ENCODE peak calls at places on chromosomes 16 and 17, in seven cellular contexts. O is lung, L is tibial artery, U is A549, C is transverse colon, A is breast epithelium, D is Caco-2. Z is an unnamed sample. For H3K4me1, the result is how much of the 10 kb centered on the place peaks cover.

GRCh38 chr16:67883872-67884261 is 818 bp upstream of the NRN1L start:
- DNase-seq in O (peak), L (peak), U (peak), C (peak), A (peak), D (peak), Z (peak)

GRCh38 chr17:6569391-6570302 is 13.3 kb upstream of the PITPNM3 start:
- DNase-seq in O (no peak), L (no peak), U (no peak), C (no peak), A (no peak), D (no peak), Z (no peak)

GRCh38 chr16:68999114-68999513 is 106.3 kb upstream of the HAS3 start:
- DNase-seq in O (no peak), L (no peak), U (no peak), C (no peak), A (no peak), D (peak), Z (no peak)

GRCh38 chr17:55783684-55784245 is 32.9 kb downstream of the PCTP start:
- DNase-seq in O (peak), L (peak), U (no peak), C (peak), A (no peak), D (no peak), Z (no peak)

GRCh38 chr17:81399481-81400153 is 4.4 kb downstream of the BAHCC1 start:
- DNase-seq in O (no peak), L (no peak), U (no peak), C (no peak), A (no peak), D (peak), Z (no peak)

GRCh38 chr16:10031473-10031872 is 150.8 kb downstream of the GRIN2A start:
- DNase-seq in O (no peak), L (no peak), U (no peak), C (no peak), A (no peak), D (peak), Z (no peak)

GRCh38 chr16:88705746-88706287 is 391 bp downstream of the RNF166 start:
- DNase-seq in O (no peak), L (no peak), U (no peak), C (peak), A (no peak), D (peak), Z (no peak)

GRCh38 chr16:49574826-49575225 is 201.2 kb downstream of the C16orf78 start:
- DNase-seq in O (no peak), L (no peak), U (no peak), C (no peak), A (no peak), D (no peak), Z (no peak)

GRCh38 chr16:28304214-28304613 is 11.9 kb downstream of the SBK1 start:
- DNase-seq in O (no peak), L (no peak), U (no peak), C (no peak), A (no peak), D (peak), Z (peak)

GRCh38 chr17:43578699-43579569 is 32.8 kb upstream of the ETV4 start:
- DNase-seq in O (no peak), L (no peak), U (no peak), C (no peak), A (no peak), D (peak), Z (no peak)

GRCh38 chr17:68694791-68695485 is 93.8 kb upstream of the FAM20A start:
- DNase-seq in O (no peak), L (no peak), U (no peak), C (no peak), A (no peak), D (no peak), Z (no peak)

GRCh38 chr16:8795096-8795495 is 2.3 kb downstream of the TMEM186 start:
- DNase-seq in O (no peak), L (no peak), U (peak), C (no peak), A (no peak), D (no peak), Z (no peak)

GRCh38 chr17:11935734-11936406 is 61.4 kb downstream of the ZNF18 start:
- DNase-seq in O (peak), L (no peak), U (no peak), C (peak), A (no peak), D (peak), Z (peak)

GRCh38 chr17:47244697-47245096 is 8.9 kb upstream of the ITGB3 start:
- DNase-seq in O (no peak), L (no peak), U (no peak), C (no peak), A (no peak), D (no peak), Z (no peak)

GRCh38 chr17:7835818-7836595 is 2.0 kb downstream of the KDM6B start:
- DNase-seq in O (no peak), L (no peak), U (peak), C (peak), A (peak), D (no peak), Z (no peak)

GRCh38 chr16:80751167-80751566 is 53.2 kb downstream of the CDYL2 start:
- DNase-seq in O (peak), L (no peak), U (no peak), C (no peak), A (no peak), D (no peak), Z (no peak)

GRCh38 chr17:31629696-31630470 is 229.2 kb downstream of the COPRS start:
- DNase-seq in O (no peak), L (no peak), U (no peak), C (no peak), A (no peak), D (no peak), Z (no peak)

GRCh38 chr16:10939649-10940206 is 2.5 kb downstream of the DEXI start:
- DNase-seq in O (no peak), L (no peak), U (no peak), C (no peak), A (no peak), D (no peak), Z (no peak)

GRCh38 chr16:68235882-68236803 is at the start of gene ESRP2:
- DNase-seq in O (peak), L (no peak), U (no peak), C (peak), A (peak), D (peak), Z (peak)

GRCh38 chr17:78951967-78952551 is 26.9 kb upstream of the TIMP2 start:
- DNase-seq in O (no peak), L (no peak), U (no peak), C (no peak), A (no peak), D (no peak), Z (no peak)

GRCh38 chr17:79389896-79390295 is 221.0 kb downstream of the RBFOX3 start:
- DNase-seq in O (no peak), L (no peak), U (no peak), C (no peak), A (no peak), D (no peak), Z (no peak)

GRCh38 chr17:74873874-74874614 is 1.2 kb upstream of the FDXR start:
- DNase-seq in O (no peak), L (no peak), U (peak), C (no peak), A (no peak), D (no peak), Z (no peak)

GRCh38 chr17:6761817-6762216 is 6.0 kb downstream of the XAF1 start:
- DNase-seq in O (no peak), L (no peak), U (no peak), C (no peak), A (no peak), D (no peak), Z (no peak)

GRCh38 chr17:75096082-75096625 is 8.4 kb downstream of the SLC16A5 start:
- DNase-seq in O (peak), L (peak), U (peak), C (peak), A (peak), D (peak), Z (peak)

GRCh38 chr16:53434436-53435065 is at the start of gene RBL2:
- DNase-seq in O (peak), L (peak), U (peak), C (peak), A (peak), D (peak), Z (peak)

GRCh38 chr17:80116276-80116922 is 15.0 kb downstream of the GAA start:
- DNase-seq in O (no peak), L (no peak), U (no peak), C (no peak), A (no peak), D (no peak), Z (no peak)

GRCh38 chr17:56257075-56257474 is 103.8 kb downstream of the ANKFN1 start:
- DNase-seq in O (no peak), L (no peak), U (no peak), C (no peak), A (no peak), D (no peak), Z (no peak)

GRCh38 chr17:59361916-59362810 is 30.7 kb downstream of the YPEL2 start:
- DNase-seq in O (no peak), L (no peak), U (no peak), C (no peak), A (no peak), D (no peak), Z (peak)

GRCh38 chr16:59259074-59259963 is 525.2 kb upstream of the GOT2 start:
- DNase-seq in O (no peak), L (no peak), U (no peak), C (no peak), A (no peak), D (no peak), Z (no peak)

GRCh38 chr16:83742076-83742475 is 65.7 kb upstream of the HSBP1 start:
- DNase-seq in O (no peak), L (no peak), U (no peak), C (no peak), A (no peak), D (no peak), Z (no peak)

GRCh38 chr16:48965391-48965790 is 316.2 kb downstream of the CBLN1 start:
- DNase-seq in O (no peak), L (no peak), U (no peak), C (no peak), A (no peak), D (no peak), Z (no peak)

GRCh38 chr17:29581583-29582253 is 7.7 kb downstream of the GIT1 start:
- DNase-seq in O (no peak), L (no peak), U (no peak), C (no peak), A (no peak), D (no peak), Z (no peak)

GRCh38 chr17:41687828-41688640 is 651 bp upstream of the EIF1 start:
- DNase-seq in O (peak), L (peak), U (no peak), C (peak), A (peak), D (peak), Z (peak)

GRCh38 chr16:79372504-79373184 is 227.9 kb downstream of the MAF start:
- DNase-seq in O (peak), L (no peak), U (peak), C (no peak), A (no peak), D (no peak), Z (no peak)

GRCh38 chr16:50585331-50585776 is 37.2 kb downstream of the NKD1 start:
- DNase-seq in O (peak), L (peak), U (no peak), C (peak), A (peak), D (peak), Z (peak)

GRCh38 chr17:38877130-38877851 is 7.4 kb downstream of the LASP1 start:
- DNase-seq in O (no peak), L (no peak), U (no peak), C (peak), A (no peak), D (no peak), Z (no peak)

GRCh38 chr17:38875477-38876080 is 5.7 kb downstream of the LASP1 start:
- DNase-seq in O (no peak), L (no peak), U (no peak), C (no peak), A (no peak), D (no peak), Z (peak)

GRCh38 chr17:38873646-38874380 is 4.0 kb downstream of the LASP1 start:
- DNase-seq in O (no peak), L (no peak), U (peak), C (peak), A (no peak), D (no peak), Z (no peak)

GRCh38 chr17:38872671-38873385 is 3.0 kb downstream of the LASP1 start:
- DNase-seq in O (no peak), L (no peak), U (no peak), C (peak), A (no peak), D (peak), Z (no peak)

DNA sequence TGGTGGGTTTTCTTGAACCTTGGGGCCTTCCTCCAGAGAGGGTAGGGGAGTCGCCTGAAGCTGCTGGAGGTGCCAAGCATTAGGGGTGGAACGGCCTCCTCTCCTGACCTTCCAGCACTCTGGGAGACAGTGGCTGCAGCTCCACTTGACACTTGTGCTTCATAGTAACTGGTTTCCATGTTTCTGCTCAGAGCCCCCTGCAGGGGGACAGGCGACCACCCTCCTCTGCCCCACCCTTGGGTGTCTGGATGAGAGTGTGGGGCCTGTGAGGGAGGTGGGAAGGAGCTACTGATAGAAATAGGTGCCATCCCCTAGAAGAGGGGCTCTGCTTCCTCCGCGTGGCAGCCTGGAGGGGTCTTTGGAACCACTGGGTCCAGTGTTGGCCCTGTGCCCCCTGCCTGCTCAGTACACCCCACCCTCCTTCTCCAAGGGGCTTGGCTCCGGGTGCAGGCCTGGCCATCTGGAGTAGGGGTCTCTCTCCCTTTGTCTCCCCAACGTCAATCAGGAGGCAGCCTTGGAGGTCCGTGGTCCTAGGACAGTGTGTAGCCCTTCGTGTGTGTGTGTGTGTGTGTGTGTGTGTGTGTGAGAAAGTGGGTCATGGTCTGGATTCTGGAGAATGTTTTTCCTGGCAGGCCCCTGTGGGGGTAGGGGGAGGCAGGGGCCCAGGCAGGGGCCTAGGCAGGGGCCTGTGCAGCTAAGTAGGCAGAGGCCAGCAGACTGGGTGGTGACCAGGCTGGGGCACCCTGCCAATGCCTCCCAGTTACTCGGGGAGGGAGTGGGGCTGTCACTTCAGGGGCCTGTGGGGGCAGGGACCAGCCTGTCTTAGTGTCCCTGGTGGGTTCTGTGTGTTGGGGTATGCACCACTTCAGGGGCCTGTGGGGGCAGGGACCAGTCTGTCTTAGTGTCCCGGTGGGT is 4.9 kb downstream of the LASP1 start:
- DNase-seq in O (no peak), L (no peak), U (no peak), C (no peak), A (no peak), D (no peak), Z (no peak)
- H3K4me1 ChIP-seq in O (under half), L (under half), U (half or more), C (half or more), A (under half), D (half or more), Z (under half)

GRCh38 chr17:76558210-76559095 is 18.6 kb downstream of the PRCD start:
- DNase-seq in O (no peak), L (no peak), U (no peak), C (no peak), A (no peak), D (peak), Z (peak)

GRCh38 chr17:76556759-76557367 is 17.0 kb downstream of the PRCD start:
- DNase-seq in O (peak), L (no peak), U (no peak), C (peak), A (no peak), D (peak), Z (no peak)

GRCh38 chr17:76560036-76560876 is 20.4 kb downstream of the PRCD start:
- DNase-seq in O (no peak), L (no peak), U (no peak), C (no peak), A (no peak), D (no peak), Z (no peak)

GRCh38 chr17:76560877-76561221 is 21.0 kb downstream of the PRCD start:
- DNase-seq in O (no peak), L (no peak), U (no peak), C (no peak), A (no peak), D (no peak), Z (no peak)

DNA sequence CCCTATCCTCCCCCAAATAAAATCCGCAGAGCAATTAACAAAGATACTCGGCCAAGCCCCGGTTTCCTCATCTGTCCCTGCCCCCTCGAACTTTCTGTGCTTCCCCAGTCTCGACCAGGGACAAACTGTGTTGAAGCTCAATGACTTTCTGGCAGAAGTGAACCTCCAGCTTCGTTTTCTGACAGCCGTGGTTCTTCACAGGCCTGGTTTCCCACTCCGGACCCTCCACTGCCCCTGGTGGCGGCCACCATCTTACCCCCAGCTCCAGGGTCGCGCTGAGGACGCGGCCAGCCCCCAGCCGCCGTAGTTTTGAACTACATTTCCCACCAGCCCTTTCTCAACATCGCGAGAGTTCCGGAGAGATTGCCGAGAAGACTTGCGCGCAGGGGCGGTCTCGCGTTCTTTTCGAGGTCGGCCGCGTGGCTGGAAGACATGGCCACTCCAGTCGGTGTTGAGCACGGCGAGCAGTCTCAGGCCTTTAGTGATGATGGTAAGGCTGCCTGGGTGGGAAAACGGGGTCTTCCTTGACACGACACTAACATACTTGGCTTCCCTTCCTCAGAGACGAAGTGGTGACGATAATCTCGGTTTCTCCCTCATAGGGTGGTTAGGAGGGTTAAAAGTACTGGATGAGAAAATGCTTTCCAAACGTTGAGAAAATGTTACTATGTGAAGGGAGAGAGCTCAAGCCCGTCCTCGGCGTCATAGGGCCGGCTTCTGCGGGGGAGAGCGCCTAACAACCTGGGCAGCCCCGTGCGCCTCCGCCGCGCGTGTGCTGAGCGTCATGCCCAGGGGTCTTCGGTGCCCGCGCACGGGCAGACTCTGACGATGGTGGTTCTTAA is 17.7 kb downstream of the PRCD start:
- DNase-seq in O (peak), L (peak), U (peak), C (peak), A (peak), D (peak), Z (peak)
- H3K4me1 ChIP-seq in O (under half), L (under half), U (under half), C (under half), A (under half), D (under half), Z (under half)

DNA sequence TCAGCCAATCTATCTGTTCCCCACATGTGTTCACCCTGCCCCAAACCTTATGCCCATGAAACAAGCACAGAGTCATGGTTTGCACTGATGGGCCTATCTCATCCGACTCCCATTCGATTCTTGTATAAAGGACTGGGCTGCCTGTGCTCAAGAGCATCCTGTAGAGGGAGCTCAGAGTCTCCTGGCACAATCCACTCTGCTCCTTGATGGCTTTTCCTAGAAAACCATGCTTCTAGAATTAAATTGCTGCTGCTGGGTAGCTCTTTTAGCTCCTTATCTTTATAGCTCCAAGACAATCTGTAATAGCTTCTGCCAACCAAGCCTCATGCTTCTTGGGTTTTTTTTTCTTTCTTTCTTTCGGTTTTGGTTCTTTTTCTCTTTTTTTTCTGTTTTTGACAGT is 9.7 kb downstream of the ZNF19 start:
- DNase-seq in O (no peak), L (no peak), U (no peak), C (peak), A (no peak), D (peak), Z (peak)
- H3K4me1 ChIP-seq in O (under half), L (under half), U (under half), C (under half), A (under half), D (under half), Z (under half)

DNA sequence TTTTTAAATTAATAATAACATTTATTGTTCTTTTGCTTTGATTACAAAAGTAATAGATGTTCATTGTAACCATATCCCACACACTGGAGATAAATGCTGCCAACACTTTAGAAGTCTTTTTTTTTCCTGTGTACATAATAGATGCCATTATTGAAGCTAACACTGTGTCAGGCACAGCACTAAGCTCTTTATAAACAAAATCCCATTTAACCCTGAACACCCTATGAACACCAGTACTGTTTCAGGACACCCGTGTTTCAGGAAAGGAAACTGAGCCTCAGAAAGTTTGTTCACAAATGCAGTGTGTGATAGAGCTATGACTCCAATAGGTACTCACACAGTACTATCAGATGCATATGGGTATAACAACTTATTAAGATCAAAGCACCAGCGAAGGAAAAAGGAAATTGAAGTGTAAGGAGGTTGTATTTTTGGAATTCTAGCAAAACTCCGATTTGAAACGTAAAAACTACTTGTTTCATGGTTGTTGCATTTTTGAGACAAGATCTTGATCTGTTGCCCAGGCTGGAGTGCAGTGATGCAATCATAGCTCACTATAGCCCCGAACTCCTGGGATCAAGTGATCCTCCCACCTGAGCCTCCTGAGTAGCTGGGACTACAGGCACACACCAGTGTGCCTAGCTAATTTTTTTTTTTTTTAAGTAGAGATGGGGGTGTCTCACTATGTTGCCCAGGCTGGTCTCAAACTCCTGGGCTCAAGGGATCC is 2.0 kb upstream of the KIFC3 start:
- DNase-seq in O (no peak), L (no peak), U (no peak), C (no peak), A (no peak), D (no peak), Z (no peak)
- H3K4me1 ChIP-seq in O (under half), L (under half), U (half or more), C (under half), A (under half), D (half or more), Z (under half)